ENCODE peak calls at places on chromosome 1, in six cellular contexts. One of them, this sample, is unnamed.
A peak's percentile ranks its signal among the peaks of the same experiment; 100 is the strongest.

GRCh38 chr1:235984041-235984820 is 80.7 kb downstream of the NID1 start:
- DNase-seq in BJ: peak; percentile 78
- DNase-seq in endothelial cell: no peak
- DNase-seq in prostate gland: no peak
- DNase-seq in SJSA1: no peak
- DNase-seq in AG09309: no peak
- DNase-seq in this sample: no peak

GRCh38 chr1:27994060-27994459 is 34.3 kb downstream of the XKR8 start:
- DNase-seq in BJ: no peak
- DNase-seq in endothelial cell: no peak
- DNase-seq in SJSA1: no peak
- DNase-seq in prostate gland: no peak
- DNase-seq in AG09309: no peak
- DNase-seq in this sample: no peak

GRCh38 chr1:38953433-38953860 is 11.8 kb upstream of the RHBDL2 start:
- DNase-seq in endothelial cell: no peak
- DNase-seq in BJ: no peak
- DNase-seq in SJSA1: no peak
- DNase-seq in prostate gland: no peak
- DNase-seq in AG09309: no peak
- DNase-seq in this sample: no peak

GRCh38 chr1:111983500-111983899 is 6.0 kb downstream of the KCND3 start:
- DNase-seq in prostate gland: no peak
- DNase-seq in AG09309: no peak
- DNase-seq in BJ: no peak
- DNase-seq in SJSA1: no peak
- DNase-seq in endothelial cell: no peak
- DNase-seq in this sample: no peak

GRCh38 chr1:240712014-240712731 is 100.2 kb upstream of the GREM2 start:
- DNase-seq in prostate gland: no peak
- DNase-seq in BJ: peak; percentile 62
- DNase-seq in endothelial cell: no peak
- DNase-seq in SJSA1: no peak
- DNase-seq in AG09309: peak; percentile 57
- DNase-seq in this sample: no peak

GRCh38 chr1:25579947-25580309 is 36.5 kb downstream of the LDLRAP1 start:
- DNase-seq in prostate gland: no peak
- DNase-seq in SJSA1: no peak
- DNase-seq in endothelial cell: no peak
- DNase-seq in BJ: no peak
- DNase-seq in AG09309: no peak
- DNase-seq in this sample: no peak

GRCh38 chr1:1281533-1282321 is 1.5 kb downstream of the SCNN1D start:
- DNase-seq in BJ: no peak
- DNase-seq in AG09309: no peak
- DNase-seq in SJSA1: peak; percentile 80
- DNase-seq in endothelial cell: no peak
- DNase-seq in prostate gland: peak; percentile 73
- DNase-seq in this sample: peak; percentile 72

GRCh38 chr1:214427871-214428277 is 123.5 kb downstream of the PTPN14 start:
- DNase-seq in AG09309: peak; percentile 61
- DNase-seq in SJSA1: peak; percentile 93
- DNase-seq in prostate gland: no peak
- DNase-seq in BJ: peak; percentile 73
- DNase-seq in endothelial cell: no peak
- DNase-seq in this sample: peak; percentile 100

GRCh38 chr1:88293791-88294190 is 390.3 kb upstream of the PKN2 start:
- DNase-seq in AG09309: no peak
- DNase-seq in SJSA1: no peak
- DNase-seq in BJ: no peak
- DNase-seq in endothelial cell: no peak
- DNase-seq in prostate gland: no peak
- DNase-seq in this sample: no peak

GRCh38 chr1:246200225-246200624 is 306.9 kb downstream of the SMYD3 start:
- DNase-seq in prostate gland: no peak
- DNase-seq in BJ: no peak
- DNase-seq in SJSA1: no peak
- DNase-seq in AG09309: no peak
- DNase-seq in endothelial cell: no peak
- DNase-seq in this sample: no peak

GRCh38 chr1:39898648-39899603 is 2.8 kb downstream of the MYCL start:
- DNase-seq in BJ: no peak
- DNase-seq in endothelial cell: peak; percentile 78
- DNase-seq in SJSA1: peak; percentile 71
- DNase-seq in AG09309: no peak
- DNase-seq in prostate gland: peak; percentile 20
- DNase-seq in this sample: peak; percentile 57

GRCh38 chr1:3284691-3285090 is 169.8 kb upstream of the ARHGEF16 start:
- DNase-seq in BJ: no peak
- DNase-seq in endothelial cell: no peak
- DNase-seq in prostate gland: no peak
- DNase-seq in SJSA1: no peak
- DNase-seq in AG09309: no peak
- DNase-seq in this sample: no peak

GRCh38 chr1:2110738-2111673 is 60.8 kb downstream of the PRKCZ start:
- DNase-seq in SJSA1: no peak
- DNase-seq in BJ: no peak
- DNase-seq in endothelial cell: no peak
- DNase-seq in AG09309: no peak
- DNase-seq in prostate gland: no peak
- DNase-seq in this sample: no peak

GRCh38 chr1:153946622-153947246 is at the start of gene DENND4B:
- DNase-seq in endothelial cell: peak; percentile 85
- DNase-seq in prostate gland: peak; percentile 71
- DNase-seq in BJ: no peak
- DNase-seq in SJSA1: peak; percentile 82
- DNase-seq in AG09309: no peak
- DNase-seq in this sample: peak; percentile 74

This sample was measured in RPMI7951.